ENCODE peak calls at places on chromosomes 12 and 14, in five cellular contexts. One of them, this sample, is unnamed.

GRCh38 chr14:50659327-50659974 is 8.7 kb downstream of the SAV1 start:
- DNase-seq in iPS DF 6.9: no peak
- DNase-seq in PC-3: peak; percentile 86
- DNase-seq in thoracic aorta: no peak
- DNase-seq in cardiac muscle cell: no peak
- DNase-seq in this sample: no peak

GRCh38 chr14:71228711-71229110 is 321.5 kb downstream of the PCNX1 start:
- DNase-seq in iPS DF 6.9: no peak
- DNase-seq in PC-3: no peak
- DNase-seq in thoracic aorta: no peak
- DNase-seq in cardiac muscle cell: no peak
- DNase-seq in this sample: no peak

GRCh38 chr12:46778415-46778814 is 47.4 kb downstream of the SLC38A4 start:
- DNase-seq in iPS DF 6.9: no peak
- DNase-seq in PC-3: no peak
- DNase-seq in thoracic aorta: no peak
- DNase-seq in cardiac muscle cell: no peak
- DNase-seq in this sample: no peak

GRCh38 chr12:3655331-3655900 is 97.5 kb downstream of the CRACR2A start:
- DNase-seq in iPS DF 6.9: peak; percentile 55
- DNase-seq in PC-3: peak; percentile 42
- DNase-seq in thoracic aorta: no peak
- DNase-seq in cardiac muscle cell: peak; percentile 68
- DNase-seq in this sample: no peak

GRCh38 chr14:51368721-51369163 is 128.7 kb downstream of the TMX1 start:
- DNase-seq in iPS DF 6.9: no peak
- DNase-seq in PC-3: no peak
- DNase-seq in thoracic aorta: no peak
- DNase-seq in cardiac muscle cell: no peak
- DNase-seq in this sample: no peak

GRCh38 chr12:48969847-48970701 is 1.5 kb downstream of the WNT10B start:
- DNase-seq in iPS DF 6.9: no peak
- DNase-seq in PC-3: no peak
- DNase-seq in thoracic aorta: no peak
- DNase-seq in cardiac muscle cell: peak; percentile 58
- DNase-seq in this sample: no peak

GRCh38 chr14:93520053-93520607 is 89.4 kb downstream of the UNC79 start:
- DNase-seq in iPS DF 6.9: no peak
- DNase-seq in PC-3: no peak
- DNase-seq in thoracic aorta: no peak
- DNase-seq in cardiac muscle cell: no peak
- DNase-seq in this sample: no peak

GRCh38 chr12:8950702-8951478 is 1.4 kb upstream of the M6PR start:
- DNase-seq in iPS DF 6.9: no peak
- DNase-seq in PC-3: no peak
- DNase-seq in thoracic aorta: no peak
- DNase-seq in cardiac muscle cell: no peak
- DNase-seq in this sample: no peak

GRCh38 chr12:114812858-114813761 is 129.1 kb upstream of the TBX3 start:
- DNase-seq in iPS DF 6.9: no peak
- DNase-seq in PC-3: peak; percentile 92
- DNase-seq in thoracic aorta: no peak
- DNase-seq in cardiac muscle cell: no peak
- DNase-seq in this sample: peak; percentile 23

GRCh38 chr12:2739832-2740641 is 54.7 kb upstream of the FKBP4 start:
- DNase-seq in iPS DF 6.9: no peak
- DNase-seq in PC-3: peak; percentile 64
- DNase-seq in thoracic aorta: no peak
- DNase-seq in cardiac muscle cell: peak; percentile 45
- DNase-seq in this sample: peak; percentile 74

GRCh38 chr14:64721391-64721791 is 17.2 kb downstream of the PLEKHG3 start:
- DNase-seq in iPS DF 6.9: no peak
- DNase-seq in PC-3: no peak
- DNase-seq in thoracic aorta: peak; percentile 64
- DNase-seq in cardiac muscle cell: no peak
- DNase-seq in this sample: peak; percentile 73

GRCh38 chr12:113873741-113874140 is 92.4 kb downstream of the RBM19 start:
- DNase-seq in iPS DF 6.9: no peak
- DNase-seq in PC-3: no peak
- DNase-seq in thoracic aorta: no peak
- DNase-seq in cardiac muscle cell: no peak
- DNase-seq in this sample: no peak

GRCh38 chr14:61535032-61535431 is 160.3 kb upstream of the HIF1A start:
- DNase-seq in iPS DF 6.9: no peak
- DNase-seq in PC-3: no peak
- DNase-seq in thoracic aorta: no peak
- DNase-seq in cardiac muscle cell: no peak
- DNase-seq in this sample: no peak

GRCh38 chr12:70960484-70960883 is 39.9 kb upstream of the PTPRR start:
- DNase-seq in iPS DF 6.9: no peak
- DNase-seq in PC-3: no peak
- DNase-seq in thoracic aorta: no peak
- DNase-seq in cardiac muscle cell: no peak
- DNase-seq in this sample: no peak

GRCh38 chr14:21192875-21193535 is 37.1 kb upstream of the OR5AU1 start:
- DNase-seq in iPS DF 6.9: no peak
- DNase-seq in PC-3: no peak
- DNase-seq in thoracic aorta: no peak
- DNase-seq in cardiac muscle cell: no peak
- DNase-seq in this sample: no peak

DNA sequence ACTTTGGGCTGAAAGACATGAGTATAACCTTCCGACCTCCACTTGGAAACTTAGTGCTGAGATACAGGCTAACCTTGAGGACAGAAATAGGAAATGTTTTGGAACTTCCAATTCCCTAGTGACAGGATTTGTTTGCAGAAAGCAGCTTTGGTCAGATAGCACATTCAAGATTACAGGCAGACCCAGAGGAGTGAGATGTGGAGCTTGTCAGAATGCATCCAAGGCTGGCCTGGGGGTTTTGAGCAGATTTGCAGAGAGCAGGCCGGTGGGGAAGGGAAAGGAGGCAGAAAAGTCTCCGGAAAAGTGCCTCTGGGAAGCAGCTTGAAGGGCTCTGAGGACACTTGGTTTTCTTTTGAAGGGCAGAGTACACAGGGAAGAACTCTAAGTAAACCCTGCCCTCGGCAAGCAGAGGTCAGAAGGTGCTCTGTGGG is 180.3 kb downstream of the ETV6 start:
- DNase-seq in iPS DF 6.9: no peak
- DNase-seq in PC-3: no peak
- DNase-seq in thoracic aorta: no peak
- DNase-seq in cardiac muscle cell: peak; percentile 47
- DNase-seq in this sample: no peak
- H3K4me1 ChIP-seq in iPS DF 6.9: no peaks in the 10 kb centered on the region
- H3K4me1 ChIP-seq in PC-3: peaks cover 18% of the 10 kb centered on the region
- H3K4me1 ChIP-seq in thoracic aorta: peaks cover 98% of the 10 kb centered on the region
- H3K4me1 ChIP-seq in cardiac muscle cell: peaks cover 81% of the 10 kb centered on the region
- H3K4me1 ChIP-seq in this sample: peaks cover 28% of the 10 kb centered on the region

GRCh38 chr12:27012982-27013255 is 1.3 kb downstream of the TM7SF3 start:
- DNase-seq in iPS DF 6.9: no peak
- DNase-seq in PC-3: no peak
- DNase-seq in thoracic aorta: no peak
- DNase-seq in cardiac muscle cell: no peak
- DNase-seq in this sample: no peak
- H3K4me3 ChIP-seq in iPS DF 6.9: no peak overlapping the region
- H3K4me3 ChIP-seq in PC-3: peak overlapping the region; percentile 89
- H3K4me3 ChIP-seq in thoracic aorta: peak overlapping the region; percentile 90
- H3K4me3 ChIP-seq in cardiac muscle cell: peak overlapping the region; percentile 51
- H3K4me3 ChIP-seq in this sample: no peak overlapping the region

DNA sequence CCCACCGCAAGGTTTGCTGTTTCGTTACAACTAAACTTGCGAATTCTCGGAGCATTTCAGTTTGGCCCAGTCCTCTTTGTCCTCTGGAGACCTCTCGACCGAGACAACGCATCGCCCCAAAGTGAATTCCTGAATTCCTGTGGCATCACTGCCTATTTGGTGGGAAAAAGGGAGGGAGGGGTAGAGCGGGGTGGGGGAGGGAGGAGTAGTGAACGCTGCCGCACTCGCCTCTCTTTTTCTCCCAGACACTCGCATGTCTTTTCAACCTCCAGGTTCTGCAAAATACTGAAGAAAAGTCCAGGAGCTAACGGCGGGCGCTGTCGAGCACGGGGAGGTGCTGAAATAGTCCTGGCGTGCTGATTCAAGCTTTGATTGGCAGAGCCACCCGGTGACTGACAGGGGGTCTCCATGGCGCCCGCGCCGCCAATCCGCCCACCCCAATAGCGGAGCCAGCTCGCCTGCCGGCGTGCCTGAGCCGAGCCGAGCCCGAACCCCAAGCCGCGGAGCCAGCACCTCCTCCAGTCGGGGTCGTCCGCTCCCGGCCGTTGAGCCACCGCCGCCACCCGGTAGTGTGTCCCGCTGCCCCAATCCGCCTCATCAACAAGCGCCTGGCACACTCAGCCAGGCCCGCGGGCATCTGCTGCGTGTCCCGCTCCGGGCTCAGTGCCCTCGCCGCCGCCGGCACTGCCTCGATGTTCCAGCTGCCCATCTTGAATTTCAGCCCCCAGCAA is at the start of gene SIX6:
- DNase-seq in iPS DF 6.9: no peak
- DNase-seq in PC-3: no peak
- DNase-seq in thoracic aorta: no peak
- DNase-seq in cardiac muscle cell: peak; percentile 77
- DNase-seq in this sample: no peak
- H3K4me1 ChIP-seq in iPS DF 6.9: peaks cover 7% of the 10 kb centered on the region
- H3K4me1 ChIP-seq in PC-3: no peaks in the 10 kb centered on the region
- H3K4me1 ChIP-seq in thoracic aorta: peaks cover 34% of the 10 kb centered on the region
- H3K4me1 ChIP-seq in cardiac muscle cell: peaks cover 4% of the 10 kb centered on the region
- H3K4me1 ChIP-seq in this sample: no peaks in the 10 kb centered on the region

DNA sequence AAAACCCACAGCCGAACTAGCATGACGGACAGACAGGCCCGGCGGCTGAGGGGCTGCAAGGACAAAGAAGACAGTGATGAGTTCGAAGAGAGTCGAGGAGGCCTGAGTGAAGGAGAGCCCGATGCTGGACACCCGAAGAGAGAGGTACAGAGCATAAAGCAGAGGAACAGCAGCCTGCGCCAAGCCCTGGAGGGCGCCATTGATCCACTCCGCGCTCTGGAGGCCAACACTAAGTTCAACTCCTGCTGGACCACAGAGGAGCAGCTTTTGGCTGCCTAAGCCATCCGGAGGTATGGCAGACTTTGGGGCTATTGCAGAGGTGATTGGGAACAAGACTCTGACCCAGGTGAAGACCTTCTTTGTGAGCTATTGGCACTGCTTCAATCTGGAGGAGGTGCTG is 7.8 kb upstream of the PLXNC1 start:
- DNase-seq in iPS DF 6.9: no peak
- DNase-seq in PC-3: peak; percentile 34
- DNase-seq in thoracic aorta: no peak
- DNase-seq in cardiac muscle cell: peak; percentile 28
- DNase-seq in this sample: peak; percentile 67
- H3K4me3 ChIP-seq in iPS DF 6.9: no peak overlapping the region
- H3K4me3 ChIP-seq in PC-3: no peak overlapping the region
- H3K4me3 ChIP-seq in thoracic aorta: no peak overlapping the region
- H3K4me3 ChIP-seq in cardiac muscle cell: no peak overlapping the region
- H3K4me3 ChIP-seq in this sample: no peak overlapping the region

DNA sequence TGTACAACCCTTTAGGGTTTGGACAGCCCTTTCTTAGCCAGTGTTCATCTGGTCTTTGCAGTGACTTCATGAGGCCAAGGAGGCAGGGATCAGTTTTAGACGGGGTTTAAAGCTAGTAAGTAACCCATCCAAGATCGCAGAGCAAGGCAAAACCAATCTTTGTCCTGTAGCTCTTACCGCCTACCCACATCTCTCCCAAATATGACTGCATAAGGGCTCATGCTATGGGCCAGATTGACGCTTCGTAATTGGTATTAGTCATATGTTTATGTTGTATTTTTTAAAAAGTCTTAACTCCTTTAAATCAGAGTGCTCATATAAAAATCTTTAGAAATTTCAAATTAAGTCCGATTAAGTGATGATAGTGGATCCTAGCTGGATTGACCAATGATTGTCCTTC is 3.7 kb upstream of the CLMN start:
- DNase-seq in iPS DF 6.9: no peak
- DNase-seq in PC-3: no peak
- DNase-seq in thoracic aorta: no peak
- DNase-seq in cardiac muscle cell: no peak
- DNase-seq in this sample: no peak
- H3K4me1 ChIP-seq in iPS DF 6.9: no peaks in the 10 kb centered on the region
- H3K4me1 ChIP-seq in PC-3: peaks cover 3% of the 10 kb centered on the region
- H3K4me1 ChIP-seq in thoracic aorta: peaks cover 13% of the 10 kb centered on the region
- H3K4me1 ChIP-seq in cardiac muscle cell: no peaks in the 10 kb centered on the region
- H3K4me1 ChIP-seq in this sample: peaks cover 8% of the 10 kb centered on the region

GRCh38 chr12:102481705-102482104 is 1.3 kb upstream of the IGF1 start:
- DNase-seq in iPS DF 6.9: no peak
- DNase-seq in PC-3: no peak
- DNase-seq in thoracic aorta: no peak
- DNase-seq in cardiac muscle cell: no peak
- DNase-seq in this sample: no peak

GRCh38 chr12:102484732-102485069 is 4.3 kb upstream of the IGF1 start:
- DNase-seq in iPS DF 6.9: no peak
- DNase-seq in PC-3: no peak
- DNase-seq in thoracic aorta: no peak
- DNase-seq in cardiac muscle cell: no peak
- DNase-seq in this sample: no peak

GRCh38 chr12:102483466-102483865 is 3.1 kb upstream of the IGF1 start:
- DNase-seq in iPS DF 6.9: no peak
- DNase-seq in PC-3: no peak
- DNase-seq in thoracic aorta: no peak
- DNase-seq in cardiac muscle cell: no peak
- DNase-seq in this sample: no peak

GRCh38 chr12:102486153-102486552 is 5.8 kb upstream of the IGF1 start:
- DNase-seq in iPS DF 6.9: no peak
- DNase-seq in PC-3: no peak
- DNase-seq in thoracic aorta: no peak
- DNase-seq in cardiac muscle cell: no peak
- DNase-seq in this sample: no peak

DNA sequence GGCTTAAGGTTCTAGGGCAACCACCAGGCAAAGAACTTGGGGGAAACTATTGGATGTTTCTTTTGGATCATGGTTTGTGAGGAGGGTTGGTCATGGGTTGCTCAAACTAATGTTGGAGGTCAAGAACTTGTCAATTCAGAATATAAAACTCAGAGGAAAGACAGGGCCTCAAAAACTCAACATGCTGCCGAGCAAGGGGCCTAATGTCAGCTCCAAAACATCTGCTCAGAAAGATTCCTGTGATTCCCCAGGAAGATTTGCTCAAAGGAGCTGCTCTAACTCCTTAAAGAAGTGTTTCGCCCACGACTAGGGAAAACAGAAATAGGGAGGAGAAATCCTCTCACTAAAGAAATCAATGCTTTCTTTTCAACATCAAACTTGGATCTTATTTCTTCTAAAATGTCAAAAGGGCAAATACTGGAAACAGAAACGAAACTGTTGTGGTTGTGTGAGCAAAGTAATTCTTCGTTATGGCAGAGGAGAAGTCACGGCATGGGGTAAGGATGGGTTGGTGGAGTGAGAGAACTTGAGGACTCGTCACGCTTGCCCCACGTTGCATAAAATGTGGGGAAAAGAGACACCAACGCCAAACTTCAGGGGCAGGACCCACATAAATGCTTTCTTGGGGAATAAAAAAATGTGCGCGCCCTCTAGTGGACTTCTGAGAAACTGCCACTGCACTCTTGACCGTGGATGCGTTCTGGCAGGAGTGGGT is 3.8 kb upstream of the IGF1 start:
- DNase-seq in iPS DF 6.9: no peak
- DNase-seq in PC-3: peak; percentile 68
- DNase-seq in thoracic aorta: no peak
- DNase-seq in cardiac muscle cell: peak; percentile 60
- DNase-seq in this sample: peak; percentile 30
- H3K4me3 ChIP-seq in iPS DF 6.9: no peak overlapping the region
- H3K4me3 ChIP-seq in PC-3: peak overlapping the region; percentile 52
- H3K4me3 ChIP-seq in thoracic aorta: peak overlapping the region; percentile 65
- H3K4me3 ChIP-seq in cardiac muscle cell: no peak overlapping the region
- H3K4me3 ChIP-seq in this sample: no peak overlapping the region